ENCODE peak calls at places on chromosomes 2 and 18, in eight cellular contexts. U, I, L, A, D, Q, V and N are unnamed samples.

GRCh38 chr2:75606851-75607798 is 39.5 kb upstream of the MRPL19 start:
- DNase-seq in U (no peak), I (no peak), L (no peak), A (no peak), D (no peak), Q (no peak), V (no peak), N (no peak)

GRCh38 chr2:234048049-234048448 is 2.5 kb upstream of the SPP2 start:
- DNase-seq in U (no peak), I (no peak), L (no peak), A (no peak), D (no peak), Q (no peak), V (no peak), N (no peak)

GRCh38 chr2:121898483-121898882 is 143.0 kb downstream of the TSN start:
- DNase-seq in U (no peak), I (no peak), L (no peak), A (no peak), D (no peak), Q (no peak), V (no peak), N (no peak)

GRCh38 chr2:101622633-101623521 is 74.6 kb upstream of the MAP4K4 start:
- DNase-seq in U (no peak), I (no peak), L (no peak), A (no peak), D (no peak), Q (no peak), V (no peak), N (no peak)

GRCh38 chr2:109433926-109434325 is 179.8 kb downstream of the SEPTIN10 start:
- DNase-seq in U (peak), I (no peak), L (no peak), A (no peak), D (no peak), Q (no peak), V (no peak), N (no peak)

GRCh38 chr18:11175266-11175947 is 26.0 kb upstream of the PIEZO2 start:
- DNase-seq in U (no peak), I (no peak), L (no peak), A (no peak), D (no peak), Q (no peak), V (no peak), N (no peak)

GRCh38 chr2:150781142-150781541 is 293.7 kb upstream of the RND3 start:
- DNase-seq in U (no peak), I (no peak), L (no peak), A (no peak), D (no peak), Q (no peak), V (no peak), N (no peak)

GRCh38 chr2:98806266-98806697 is 75.3 kb upstream of the MGAT4A start:
- DNase-seq in U (no peak), I (no peak), L (peak), A (peak), D (no peak), Q (no peak), V (no peak), N (no peak)

GRCh38 chr2:34251578-34251977 is 652.5 kb upstream of the FAM98A start:
- DNase-seq in U (no peak), I (no peak), L (no peak), A (no peak), D (no peak), Q (no peak), V (no peak), N (no peak)

GRCh38 chr18:11982981-11983380 is 1.7 kb downstream of the IMPA2 start:
- DNase-seq in U (peak), I (no peak), L (no peak), A (no peak), D (no peak), Q (no peak), V (peak), N (no peak)

GRCh38 chr18:10661333-10661732 is 135.5 kb downstream of the NAPG start:
- DNase-seq in U (no peak), I (no peak), L (no peak), A (no peak), D (no peak), Q (no peak), V (no peak), N (no peak)

GRCh38 chr2:24482256-24482971 is 8.6 kb upstream of the NCOA1 start:
- DNase-seq in U (no peak), I (no peak), L (no peak), A (no peak), D (no peak), Q (no peak), V (no peak), N (no peak)

GRCh38 chr2:39240758-39241157 is 3.0 kb downstream of the CDKL4 start:
- DNase-seq in U (no peak), I (no peak), L (no peak), A (no peak), D (no peak), Q (no peak), V (no peak), N (no peak)

GRCh38 chr18:69649678-69650077 is 249.0 kb downstream of the DOK6 start:
- DNase-seq in U (no peak), I (no peak), L (no peak), A (no peak), D (no peak), Q (no peak), V (no peak), N (no peak)

GRCh38 chr2:158459161-158460003 is 2.6 kb downstream of the PKP4 start:
- DNase-seq in U (no peak), I (no peak), L (no peak), A (no peak), D (no peak), Q (no peak), V (no peak), N (no peak)

GRCh38 chr2:101710036-101710689 is 12.7 kb downstream of the MAP4K4 start:
- DNase-seq in U (no peak), I (no peak), L (no peak), A (no peak), D (no peak), Q (no peak), V (no peak), N (no peak)

GRCh38 chr2:197011777-197012641 is 85.5 kb upstream of the PGAP1 start:
- DNase-seq in U (no peak), I (no peak), L (no peak), A (no peak), D (no peak), Q (peak), V (no peak), N (no peak)

GRCh38 chr18:74990563-74991081 is 218.3 kb downstream of the PTGR3 start:
- DNase-seq in U (no peak), I (no peak), L (no peak), A (no peak), D (no peak), Q (no peak), V (no peak), N (no peak)

GRCh38 chr2:127864877-127865276 is 6.9 kb upstream of the POLR2D start:
- DNase-seq in U (no peak), I (no peak), L (no peak), A (peak), D (no peak), Q (peak), V (peak), N (no peak)

GRCh38 chr18:32831781-32832180 is 59.0 kb upstream of the KLHL14 start:
- DNase-seq in U (no peak), I (no peak), L (no peak), A (no peak), D (no peak), Q (no peak), V (no peak), N (no peak)

GRCh38 chr2:72694715-72695496 is 130.9 kb downstream of the EXOC6B start:
- DNase-seq in U (no peak), I (no peak), L (peak), A (peak), D (no peak), Q (no peak), V (peak), N (no peak)

GRCh38 chr2:133177196-133177595 is 391.1 kb downstream of the NCKAP5 start:
- DNase-seq in U (no peak), I (no peak), L (no peak), A (no peak), D (no peak), Q (no peak), V (no peak), N (no peak)

GRCh38 chr18:57943723-57944122 is 100.3 kb upstream of the NEDD4L start:
- DNase-seq in U (no peak), I (no peak), L (no peak), A (no peak), D (no peak), Q (no peak), V (no peak), N (no peak)

GRCh38 chr2:172968061-172968469 is 107.6 kb upstream of the MAP3K20 start:
- DNase-seq in U (no peak), I (no peak), L (peak), A (no peak), D (peak), Q (no peak), V (no peak), N (no peak)

GRCh38 chr2:7701807-7702206 is 784.6 kb downstream of the RNF144A start:
- DNase-seq in U (no peak), I (no peak), L (no peak), A (no peak), D (no peak), Q (no peak), V (no peak), N (no peak)

GRCh38 chr2:141968377-141968920 is 162.4 kb downstream of the LRP1B start:
- DNase-seq in U (no peak), I (no peak), L (no peak), A (no peak), D (no peak), Q (no peak), V (no peak), N (no peak)

GRCh38 chr2:25201794-25202193 is 33.4 kb upstream of the POMC start:
- DNase-seq in U (no peak), I (no peak), L (no peak), A (no peak), D (no peak), Q (no peak), V (no peak), N (no peak)

GRCh38 chr18:61127714-61128485 is 205.3 kb upstream of the CDH20 start:
- DNase-seq in U (no peak), I (no peak), L (no peak), A (no peak), D (no peak), Q (no peak), V (no peak), N (no peak)

GRCh38 chr2:110104025-110104771 is 11.4 kb downstream of the MALL start:
- DNase-seq in U (no peak), I (peak), L (no peak), A (no peak), D (no peak), Q (no peak), V (no peak), N (no peak)

GRCh38 chr2:160140471-160140870 is 59.6 kb downstream of the ITGB6 start:
- DNase-seq in U (no peak), I (no peak), L (no peak), A (no peak), D (no peak), Q (no peak), V (no peak), N (no peak)

GRCh38 chr18:8084160-8084559 is 517.0 kb downstream of the PTPRM start:
- DNase-seq in U (no peak), I (peak), L (peak), A (no peak), D (no peak), Q (peak), V (no peak), N (no peak)

GRCh38 chr2:16871426-16871825 is 205.8 kb upstream of the CYRIA start:
- DNase-seq in U (no peak), I (no peak), L (no peak), A (no peak), D (no peak), Q (no peak), V (no peak), N (no peak)

GRCh38 chr18:66607632-66608031 is 3.7 kb upstream of the CDH19 start:
- DNase-seq in U (no peak), I (no peak), L (no peak), A (no peak), D (no peak), Q (no peak), V (no peak), N (no peak)
- TF ChIP-seq POLR2A in U (no peak), I (no peak), L (no peak), A (no peak), D (no peak), Q (no peak), V (no peak), N (no peak)

GRCh38 chr2:238169021-238169707 is 10.4 kb downstream of the ERFE start:
- DNase-seq in U (no peak), I (no peak), L (peak), A (no peak), D (peak), Q (peak), V (peak), N (peak)
- H3K4me3 ChIP-seq in U (no peak), I (no peak), L (no peak), A (no peak), D (no peak), Q (peak), V (no peak), N (no peak)

DNA sequence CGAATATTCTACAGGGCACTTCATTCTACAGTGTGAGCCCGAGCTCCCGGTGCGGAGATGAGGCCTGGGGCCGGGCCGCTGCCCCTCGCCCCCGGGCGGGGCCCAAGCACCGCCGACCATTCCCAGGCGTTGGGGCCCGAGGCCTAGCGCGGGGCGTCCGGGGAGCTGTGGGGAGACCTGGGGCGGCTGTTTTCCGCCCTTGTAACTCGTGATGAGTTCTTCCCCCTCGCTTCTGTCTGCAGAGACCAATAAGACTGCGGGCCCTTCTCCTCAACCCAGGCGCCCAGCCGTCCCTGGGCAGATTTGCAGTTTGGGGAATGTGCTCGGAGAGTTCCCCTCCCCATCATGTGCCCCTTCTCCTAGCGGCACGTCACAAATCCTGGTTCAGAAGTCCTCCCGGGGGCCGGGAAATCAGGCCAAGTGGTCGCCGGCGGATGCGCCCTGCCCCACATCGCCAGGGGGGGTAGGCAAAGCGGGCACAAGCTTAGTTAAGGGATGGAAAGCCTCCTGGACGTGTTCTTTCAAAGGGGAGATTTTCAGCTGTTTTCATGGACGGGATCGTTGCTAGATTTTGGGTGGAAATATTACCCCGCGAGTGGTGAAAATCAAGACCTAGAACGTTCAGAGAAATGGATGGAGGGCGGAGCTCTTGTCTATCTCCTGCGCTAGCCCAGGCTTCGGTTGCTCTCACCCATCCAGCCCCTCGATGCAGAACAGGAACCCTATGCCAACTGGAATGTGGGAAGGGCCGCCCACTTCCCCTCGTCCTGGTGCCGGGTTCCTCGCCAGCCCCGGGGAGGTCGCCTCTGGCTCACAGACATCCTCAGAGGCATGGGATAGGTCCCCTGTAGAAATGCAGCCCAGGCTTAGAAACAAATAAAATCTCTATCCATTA is 18.8 kb upstream of the HAAO start:
- DNase-seq in U (peak), I (peak), L (peak), A (peak), D (peak), Q (peak), V (peak), N (peak)
- TF ChIP-seq CTCF in U (no peak), I (no peak), L (peak), A (no peak), D (no peak), Q (no peak), V (no peak), N (no peak)

GRCh38 chr18:39305756-39306155 is 1740.2 kb upstream of the CELF4 start:
- DNase-seq in U (no peak), I (no peak), L (no peak), A (no peak), D (no peak), Q (no peak), V (no peak), N (no peak)
- TF ChIP-seq POLR2A in U (no peak), I (no peak), L (no peak), A (no peak), D (no peak), Q (no peak), V (no peak), N (no peak)